ENCODE peak calls at places on chromosomes 3 and 15, in six cellular contexts. H is HCEC 1CT, K is T-cell, C is GM04504, V is hippocampal formation, E is EH. L is an unnamed sample.

GRCh38 chr3:123284399-123285010 is 82.8 kb downstream of the SEC22A start:
- DNase-seq in K (no peak), H (no peak), E (no peak), C (no peak), V (no peak), L (no peak)

GRCh38 chr3:159672728-159673471 is 315.7 kb upstream of the IL12A start:
- DNase-seq in H (no peak), K (no peak), V (no peak), E (peak), C (no peak), L (no peak)

GRCh38 chr3:140050396-140050795 is 115.4 kb downstream of the CLSTN2 start:
- DNase-seq in C (no peak), H (no peak), V (no peak), E (no peak), K (no peak), L (no peak)

GRCh38 chr3:123741058-123741511 is 143.0 kb downstream of the MYLK start:
- DNase-seq in V (no peak), E (peak), H (peak), C (no peak), K (no peak), L (peak)

GRCh38 chr3:62376187-62376720 is 2.9 kb upstream of the FEZF2 start:
- DNase-seq in K (no peak), V (no peak), H (no peak), E (no peak), C (no peak), L (no peak)

GRCh38 chr15:80106051-80106450 is 46.6 kb downstream of the ZFAND6 start:
- DNase-seq in C (no peak), K (no peak), H (peak), V (no peak), E (peak), L (peak)

GRCh38 chr15:55357774-55358173 is 38.8 kb downstream of the PIGB start:
- DNase-seq in H (peak), C (peak), K (no peak), V (no peak), E (peak), L (peak)

GRCh38 chr3:117665311-117665710 is 955.7 kb downstream of the TUSC7 start:
- DNase-seq in K (no peak), V (no peak), H (no peak), C (no peak), E (no peak), L (no peak)

GRCh38 chr3:53162672-53163458 is 1.9 kb downstream of the PRKCD start:
- DNase-seq in E (no peak), K (peak), H (no peak), C (no peak), V (no peak), L (peak)

GRCh38 chr3:48068886-48069285 is 52.7 kb upstream of the MAP4 start:
- DNase-seq in K (no peak), H (peak), E (peak), V (no peak), C (no peak), L (no peak)

GRCh38 chr3:38130631-38131065 is 6.3 kb downstream of the ACAA1 start:
- DNase-seq in V (no peak), H (no peak), C (no peak), K (no peak), E (no peak), L (no peak)

GRCh38 chr3:57151021-57151449 is 14.1 kb downstream of the IL17RD start:
- DNase-seq in K (no peak), V (no peak), C (no peak), E (peak), H (no peak), L (peak)

GRCh38 chr15:73957276-73957675 is 31.0 kb downstream of the LOXL1 start:
- DNase-seq in V (no peak), C (no peak), E (no peak), K (no peak), H (no peak), L (no peak)

GRCh38 chr3:62373215-62373614 is at the start of gene FEZF2:
- DNase-seq in V (no peak), H (no peak), C (no peak), K (no peak), E (no peak), L (no peak)

GRCh38 chr3:150239764-150240163 is 168.3 kb upstream of the TSC22D2 start:
- DNase-seq in K (no peak), V (no peak), E (peak), H (no peak), C (no peak), L (no peak)

GRCh38 chr3:73399106-73399505 is 225.6 kb downstream of the PDZRN3 start:
- DNase-seq in C (no peak), H (no peak), K (no peak), V (no peak), E (peak), L (no peak)

GRCh38 chr3:162217603-162218002 is 721.0 kb downstream of the OTOL1 start:
- DNase-seq in V (peak), H (peak), K (no peak), E (peak), C (no peak), L (peak)

GRCh38 chr3:94524102-94524922 is 461.5 kb downstream of the NSUN3 start:
- DNase-seq in K (no peak), E (no peak), H (no peak), C (no peak), V (no peak), L (no peak)

GRCh38 chr15:101250931-101251829 is 668 bp downstream of the CHSY1 start:
- DNase-seq in K (no peak), E (peak), H (peak), C (no peak), V (peak), L (no peak)

GRCh38 chr3:29239377-29239776 is 41.5 kb upstream of the RBMS3 start:
- DNase-seq in K (no peak), H (no peak), C (no peak), V (no peak), E (no peak), L (no peak)

GRCh38 chr3:115836944-115837343 is 213.6 kb downstream of the GAP43 start:
- DNase-seq in E (peak), C (no peak), V (peak), H (peak), K (no peak), L (peak)